ENCODE peak calls at places on chromosomes 13 and 19, in eight cellular contexts. Z is AG09309, H is adrenal gland, C is heart right ventricle, B is ovary, P is pancreas, N is kidney, A is IMR-90. L is an unnamed sample.
A peak's percentile ranks its signal among the peaks of the same experiment; 100 is the strongest.

GRCh38 chr19:13748169-13748884 is 16.0 kb upstream of the MRI1 start:
- DNase-seq in Z (peak; percentile 16), H (peak; percentile 86), C (no peak), B (peak; percentile 54), P (peak; percentile 44), N (no peak), A (peak; percentile 74), L (peak; percentile 30)

GRCh38 chr13:73216381-73216831 is 157.6 kb downstream of the KLF5 start:
- DNase-seq in Z (peak; percentile 95), H (no peak), C (no peak), B (no peak), P (no peak), N (no peak), A (no peak), L (no peak)

GRCh38 chr13:44715287-44716224 is 139.4 kb upstream of the TSC22D1 start:
- DNase-seq in Z (peak; percentile 28), H (no peak), C (no peak), B (no peak), P (no peak), N (no peak), A (no peak), L (no peak)

GRCh38 chr13:44786724-44787123 is 202.5 kb downstream of the NUFIP1 start:
- DNase-seq in Z (no peak), H (peak; percentile 13), C (no peak), B (no peak), P (no peak), N (no peak), A (no peak), L (no peak)

GRCh38 chr19:41960973-41961372 is 1.9 kb upstream of the RABAC1 start:
- DNase-seq in Z (no peak), H (no peak), C (no peak), B (no peak), P (no peak), N (no peak), A (no peak), L (no peak)

GRCh38 chr13:48317511-48317981 is 14.0 kb downstream of the RB1 start:
- DNase-seq in Z (no peak), H (peak; percentile 3), C (no peak), B (no peak), P (no peak), N (peak; percentile 65), A (no peak), L (peak; percentile 66)

GRCh38 chr19:10682397-10683063 is 18.7 kb upstream of the QTRT1 start:
- DNase-seq in Z (no peak), H (no peak), C (no peak), B (no peak), P (no peak), N (no peak), A (no peak), L (no peak)

GRCh38 chr19:29277107-29277506 is 64.2 kb upstream of the UQCRFS1 start:
- DNase-seq in Z (no peak), H (peak; percentile 9), C (no peak), B (no peak), P (no peak), N (no peak), A (no peak), L (no peak)

GRCh38 chr19:29442910-29443309 is 82.9 kb upstream of the VSTM2B start:
- DNase-seq in Z (no peak), H (no peak), C (no peak), B (no peak), P (no peak), N (no peak), A (no peak), L (no peak)

GRCh38 chr13:23637813-23638212 is 67.6 kb downstream of the TNFRSF19 start:
- DNase-seq in Z (no peak), H (no peak), C (peak; percentile 31), B (peak; percentile 33), P (no peak), N (no peak), A (no peak), L (no peak)

GRCh38 chr19:10593148-10593547 is 6.0 kb upstream of the AP1M2 start:
- DNase-seq in Z (no peak), H (no peak), C (no peak), B (no peak), P (no peak), N (no peak), A (no peak), L (no peak)

GRCh38 chr13:99133230-99133629 is 67.4 kb upstream of the UBAC2 start:
- DNase-seq in Z (no peak), H (no peak), C (no peak), B (no peak), P (no peak), N (no peak), A (no peak), L (no peak)

GRCh38 chr19:33503791-33504444 is 17.7 kb downstream of the PEPD start:
- DNase-seq in Z (no peak), H (no peak), C (no peak), B (no peak), P (no peak), N (no peak), A (no peak), L (no peak)

GRCh38 chr13:47672982-47673670 is 327.9 kb downstream of the SUCLA2 start:
- DNase-seq in Z (peak; percentile 96), H (no peak), C (peak; percentile 3), B (no peak), P (no peak), N (no peak), A (peak; percentile 93), L (no peak)

GRCh38 chr19:16088351-16088984 is 12.2 kb downstream of the TPM4 start:
- DNase-seq in Z (no peak), H (peak; percentile 71), C (no peak), B (no peak), P (peak; percentile 68), N (peak; percentile 57), A (no peak), L (no peak)

GRCh38 chr13:75357576-75358295 is 124.2 kb downstream of the TBC1D4 start:
- DNase-seq in Z (no peak), H (peak; percentile 57), C (no peak), B (no peak), P (no peak), N (no peak), A (peak; percentile 68), L (no peak)

GRCh38 chr19:18802354-18802753 is 11.2 kb upstream of the COMP start:
- DNase-seq in Z (no peak), H (no peak), C (no peak), B (no peak), P (no peak), N (no peak), A (no peak), L (no peak)

DNA sequence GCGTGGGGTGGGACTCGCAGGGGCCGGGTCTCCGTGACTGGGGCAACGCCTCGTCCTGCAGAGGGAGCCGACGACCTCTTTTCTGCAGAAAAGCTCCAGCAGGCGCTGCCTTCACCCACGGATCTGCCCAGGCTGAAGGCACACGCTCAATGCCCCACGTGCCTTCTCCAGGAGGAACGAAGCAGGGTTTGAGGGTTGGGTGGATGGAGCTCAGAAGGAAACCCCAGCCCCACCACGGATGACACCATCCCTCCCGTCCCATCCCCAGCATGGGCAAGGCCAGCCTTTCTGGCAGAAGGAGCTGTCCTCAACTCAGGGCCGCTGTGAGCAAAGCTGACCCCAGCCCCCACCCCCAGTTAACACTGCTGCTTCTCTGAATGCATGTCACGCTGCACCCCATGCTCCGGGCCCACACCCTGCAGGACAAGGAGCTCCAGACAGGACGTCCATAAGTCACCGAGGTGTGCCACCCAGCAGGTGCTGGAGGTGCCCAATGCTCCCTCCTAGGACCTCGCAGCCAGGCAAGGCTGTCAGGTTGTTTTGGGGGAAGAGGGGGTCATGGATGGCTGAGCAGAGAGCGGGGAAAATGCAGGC is 7.4 kb downstream of the C19orf25 start:
- DNase-seq in Z (no peak), H (no peak), C (peak; percentile 17), B (no peak), P (no peak), N (peak; percentile 72), A (no peak), L (no peak)
- TF ChIP-seq CTCF in Z (peak; percentile 16), H (no peak), C (no peak), B (no peak), P (no peak), N (no peak), A (peak; percentile 19), L (no peak)

DNA sequence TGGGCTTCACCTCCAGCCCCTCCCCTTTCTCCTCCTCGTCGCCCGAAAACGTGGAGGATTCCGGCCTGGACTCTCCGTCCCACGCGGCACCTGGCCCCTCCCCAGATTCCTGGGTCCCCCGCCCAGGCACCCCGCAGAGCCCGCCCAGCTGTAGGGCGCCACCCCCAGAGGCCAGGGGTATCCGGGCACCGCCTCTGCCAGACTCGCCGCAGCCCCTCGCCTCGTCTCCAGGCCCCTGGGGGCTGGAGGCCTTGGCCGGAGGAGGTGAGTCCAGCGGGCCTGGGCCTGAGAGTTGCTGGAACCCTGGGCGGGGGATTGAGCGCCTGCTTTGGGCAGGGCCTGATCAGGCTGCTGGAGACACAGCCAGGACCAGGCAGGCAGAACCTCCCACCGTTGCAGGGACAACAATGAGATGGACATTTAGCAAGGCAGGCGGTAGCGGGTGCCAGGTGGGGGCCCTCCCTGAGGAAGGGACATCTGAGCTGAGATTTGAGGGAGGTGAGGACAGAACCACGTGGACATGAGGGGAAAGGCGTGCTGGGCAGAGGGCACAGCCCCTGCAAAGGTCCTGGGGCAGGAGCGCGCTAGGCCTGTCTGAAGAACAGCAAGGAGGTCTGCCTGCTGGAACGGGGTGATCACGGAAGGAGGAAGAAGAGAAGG is 16.2 kb upstream of the B3GNT3 start:
- DNase-seq in Z (no peak), H (no peak), C (no peak), B (no peak), P (no peak), N (no peak), A (no peak), L (peak; percentile 80)
- H3K4me3 ChIP-seq in Z (no peak overlapping the region), H (no peak overlapping the region), C (no peak overlapping the region), B (no peak overlapping the region), P (no peak overlapping the region), N (no peak overlapping the region), A (no peak overlapping the region), L (peak overlapping the region; percentile 33)

GRCh38 chr19:34888091-34888490 is 38.6 kb upstream of the ZNF30 start:
- DNase-seq in Z (no peak), H (no peak), C (no peak), B (no peak), P (no peak), N (no peak), A (no peak), L (no peak)
- TF ChIP-seq CTCF in Z (no peak), H (no peak), C (no peak), B (no peak), P (no peak), N (no peak), A (no peak), L (no peak)

DNA sequence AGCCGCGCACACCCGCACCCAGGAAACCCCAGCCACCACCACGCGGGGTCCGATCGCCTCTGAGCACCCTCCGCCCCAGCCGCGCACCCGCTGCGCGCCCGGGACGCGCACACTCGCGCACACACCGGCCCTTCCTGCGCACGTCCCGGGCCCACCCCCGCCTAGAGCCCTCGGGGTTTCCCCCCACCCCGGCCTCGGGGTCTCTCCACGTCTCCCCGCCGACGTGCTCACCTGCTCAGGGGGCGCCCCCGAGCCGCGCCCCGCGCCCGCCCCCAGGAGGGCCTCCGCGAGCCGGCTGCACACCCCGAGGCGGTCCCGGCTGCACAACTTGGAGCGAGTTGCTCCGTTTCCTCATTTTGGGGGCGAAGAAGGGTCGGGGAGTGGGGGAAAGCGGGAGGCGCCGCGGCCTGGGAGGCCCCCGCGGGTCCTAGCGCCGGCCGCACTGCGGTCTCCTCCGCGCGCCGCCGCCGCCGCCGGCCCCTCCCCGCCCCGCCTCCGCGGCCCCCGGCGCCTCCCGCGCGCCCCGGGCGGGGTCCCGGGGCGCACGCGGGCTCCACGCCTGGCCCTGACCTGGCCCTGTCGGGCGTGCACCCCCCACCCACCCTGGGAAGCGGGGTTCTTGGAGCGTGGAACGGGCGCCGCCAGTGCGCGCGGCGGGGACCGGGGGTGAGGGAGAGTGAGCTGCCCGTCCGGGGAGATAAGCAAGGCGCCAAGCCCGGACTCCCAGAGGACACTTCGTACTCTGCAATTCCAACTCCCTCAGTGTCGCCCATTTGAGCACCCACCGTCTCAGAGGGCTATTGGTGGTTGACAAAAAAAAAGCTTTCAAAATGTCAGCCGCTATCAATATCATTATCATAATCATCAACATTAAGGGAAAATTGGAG is at the start of gene MATK:
- DNase-seq in Z (no peak), H (no peak), C (no peak), B (no peak), P (no peak), N (peak; percentile 50), A (no peak), L (no peak)
- H3K4me3 ChIP-seq in Z (no peak within 1 kb of the TSS), H (no peak within 1 kb of the TSS), C (peak within 1 kb of the TSS; percentile 21), B (no peak within 1 kb of the TSS), P (no peak within 1 kb of the TSS), N (no peak within 1 kb of the TSS), A (no peak within 1 kb of the TSS), L (peak within 1 kb of the TSS; percentile 58)